ENCODE peak calls at places on chromosomes 11 and 22, in ten cellular contexts. J is activated CD4-positive, alpha-beta T cell treated with anti-CD3 and anti-CD28 coated beads for 36 hours; B is thoracic aorta; E is gastrocnemius medialis; D is activated CD8-positive, alpha-beta T cell treated with anti-CD3 and anti-CD28 coated beads, Interleukin-2, amount 10 ng/mL, durations not matched to agents 7 days and 5 days; I is T-helper 17 cell; A is activated naive CD8-positive, alpha-beta T cell treated with anti-CD3 and anti-CD28 coated beads, Interleukin-2, amount 10 ng/mL, durations not matched to agents 7 days and 5 days; O is aorta; W is upper lobe of left lung; F is A549. Y is an unnamed sample.

GRCh38 chr22:44424867-44425351 is 73.1 kb downstream of the RTL6 start:
- ATAC-seq in A (no peak), J (no peak), B (no peak), E (no peak), D (no peak), F (no peak), W (no peak), O (no peak), I (no peak), Y (no peak)

GRCh38 chr11:70771099-70771885 is 373.0 kb downstream of the CTTN start:
- ATAC-seq in J (no peak), E (no peak), W (no peak), A (no peak), B (no peak), D (no peak), F (peak; percentile 35), I (no peak), O (no peak), Y (no peak)

GRCh38 chr22:32717337-32718240 is 83.9 kb upstream of the TIMP3 start:
- ATAC-seq in J (no peak), F (no peak), D (no peak), E (peak; percentile 73), A (no peak), I (no peak), W (peak; percentile 61), O (peak; percentile 33), B (no peak), Y (peak; percentile 69)

GRCh38 chr11:132943325-132943736 is 589.0 kb downstream of the OPCML start:
- ATAC-seq in F (no peak), D (no peak), J (no peak), A (no peak), I (no peak), O (no peak), B (no peak), W (no peak), E (no peak), Y (no peak)

GRCh38 chr22:29291215-29291614 is 15.2 kb upstream of the GAS2L1 start:
- ATAC-seq in A (no peak), W (no peak), J (no peak), I (no peak), D (no peak), O (no peak), E (no peak), F (peak; percentile 48), B (no peak), Y (no peak)

GRCh38 chr22:26672060-26672471 is 14.7 kb downstream of the MIAT start:
- ATAC-seq in B (no peak), W (peak; percentile 16), E (no peak), O (no peak), J (peak; percentile 10), F (no peak), D (peak; percentile 42), I (peak; percentile 39), A (peak; percentile 17), Y (no peak)

GRCh38 chr11:50192743-50193142 is 160.1 kb downstream of the OR4C45 start:
- ATAC-seq in I (no peak), W (no peak), J (no peak), A (no peak), F (no peak), B (no peak), E (no peak), O (no peak), D (no peak), Y (no peak)

GRCh38 chr11:131408011-131408640 is 37.7 kb downstream of the NTM start:
- ATAC-seq in D (no peak), O (no peak), J (no peak), B (no peak), F (no peak), E (no peak), A (no peak), W (peak; percentile 88), I (no peak), Y (peak; percentile 69)

GRCh38 chr11:11313426-11313825 is 39.6 kb downstream of the CSNK2A3 start:
- ATAC-seq in B (peak; percentile 70), O (no peak), D (no peak), I (no peak), F (peak; percentile 88), J (no peak), W (peak; percentile 48), E (peak; percentile 66), A (no peak), Y (peak; percentile 24)

GRCh38 chr11:118892964-118893363 is 9.3 kb downstream of the CXCR5 start:
- ATAC-seq in O (no peak), A (peak; percentile 31), B (no peak), J (no peak), F (no peak), W (no peak), D (peak; percentile 23), I (peak; percentile 4), E (no peak), Y (no peak)

GRCh38 chr11:14645247-14645912 is 1.8 kb downstream of the PDE3B start:
- ATAC-seq in W (peak; percentile 50), F (no peak), O (no peak), I (peak; percentile 43), E (no peak), B (no peak), A (no peak), J (peak; percentile 55), D (no peak), Y (no peak)

GRCh38 chr11:100861221-100861620 is 174.1 kb downstream of the ARHGAP42 start:
- ATAC-seq in E (no peak), J (no peak), O (no peak), A (no peak), D (no peak), F (no peak), W (no peak), I (no peak), B (no peak), Y (no peak)

GRCh38 chr11:3970101-3970500 is 114.6 kb downstream of the STIM1 start:
- ATAC-seq in J (peak; percentile 71), B (no peak), W (no peak), I (no peak), E (peak; percentile 24), F (no peak), D (peak; percentile 37), A (peak; percentile 44), O (no peak), Y (peak; percentile 46)

GRCh38 chr11:68471360-68472340 is 11.1 kb downstream of the PPP6R3 start:
- ATAC-seq in J (peak; percentile 74), O (no peak), F (no peak), W (peak; percentile 46), A (peak; percentile 70), D (peak; percentile 78), E (peak; percentile 28), B (no peak), I (peak; percentile 82), Y (no peak)

GRCh38 chr11:37320921-37321320 is 722.9 kb upstream of the RAG2 start:
- ATAC-seq in B (no peak), D (no peak), A (no peak), O (no peak), W (no peak), F (no peak), E (no peak), J (no peak), I (no peak), Y (no peak)

GRCh38 chr11:77515483-77515882 is 41.6 kb upstream of the PAK1 start:
- ATAC-seq in W (no peak), E (no peak), I (no peak), A (no peak), F (peak; percentile 62), J (no peak), B (no peak), O (no peak), D (no peak), Y (no peak)

GRCh38 chr11:116732740-116733385 is 39.9 kb downstream of the BUD13 start:
- ATAC-seq in O (peak; percentile 71), E (peak; percentile 41), I (peak; percentile 91), J (peak; percentile 92), D (peak; percentile 85), A (peak; percentile 81), F (peak; percentile 84), B (peak; percentile 44), W (peak; percentile 92), Y (peak; percentile 54)

GRCh38 chr11:84899740-84900139 is 727.4 kb downstream of the DLG2 start:
- ATAC-seq in D (no peak), O (no peak), W (no peak), E (no peak), B (no peak), J (no peak), F (peak; percentile 82), A (no peak), I (no peak), Y (no peak)

GRCh38 chr11:74543991-74544390 is 48.4 kb upstream of the POLD3 start:
- ATAC-seq in O (no peak), B (no peak), W (no peak), E (no peak), D (no peak), J (no peak), I (no peak), F (no peak), A (no peak), Y (no peak)

GRCh38 chr11:105000797-105001196 is 22.2 kb downstream of the CASP5 start:
- ATAC-seq in E (no peak), A (peak; percentile 66), I (peak; percentile 81), D (peak; percentile 61), W (peak; percentile 67), F (no peak), O (peak; percentile 48), B (no peak), J (peak; percentile 90), Y (no peak)

GRCh38 chr11:70076461-70076931 is 1.6 kb upstream of the ANO1 start:
- ATAC-seq in A (no peak), D (no peak), I (no peak), J (no peak), E (no peak), F (no peak), O (peak; percentile 31), W (peak; percentile 20), B (no peak), Y (no peak)

GRCh38 chr11:58726594-58727414 is 4.9 kb downstream of the GLYAT start:
- ATAC-seq in D (no peak), E (no peak), I (no peak), A (peak; percentile 39), B (no peak), F (no peak), J (peak; percentile 69), O (no peak), W (no peak), Y (no peak)

GRCh38 chr11:45456686-45457085 is 170.5 kb upstream of the SYT13 start:
- ATAC-seq in D (no peak), J (no peak), E (no peak), A (no peak), O (no peak), W (no peak), I (no peak), F (no peak), B (no peak), Y (no peak)